ENCODE peak calls at places on chromosome 11, in six cellular contexts. N is K562, O is H1, P is GM12878, Z is HCT116, L is HepG2. K is an unnamed sample.

GRCh38 chr11:108669261-108669660 is 4.4 kb downstream of the DDX10 start:
- DNase-seq in N (no peak), O (no peak), P (no peak), Z (no peak), L (no peak), K (no peak)

GRCh38 chr11:108324587-108324986 is 101.7 kb downstream of the ATM start:
- DNase-seq in N (no peak), O (no peak), P (no peak), Z (no peak), L (no peak), K (no peak)

GRCh38 chr11:8604078-8604723 is 10.2 kb upstream of the STK33 start:
- DNase-seq in N (peak), O (peak), P (no peak), Z (peak), L (peak), K (no peak)

GRCh38 chr11:111624602-111625001 is 22.4 kb downstream of the SIK2 start:
- DNase-seq in N (no peak), O (no peak), P (no peak), Z (no peak), L (peak), K (no peak)

GRCh38 chr11:120586072-120586471 is 74.5 kb downstream of the GRIK4 start:
- DNase-seq in N (no peak), O (no peak), P (no peak), Z (no peak), L (no peak), K (no peak)

GRCh38 chr11:82507288-82507687 is 226.4 kb downstream of the FAM181B start:
- DNase-seq in N (no peak), O (no peak), P (no peak), Z (no peak), L (no peak), K (no peak)

GRCh38 chr11:20676658-20677057 is 7.3 kb downstream of the NELL1 start:
- DNase-seq in N (no peak), O (no peak), P (no peak), Z (no peak), L (no peak), K (no peak)

GRCh38 chr11:57377098-57377497 is 3.9 kb downstream of the PRG3 start:
- DNase-seq in N (no peak), O (no peak), P (no peak), Z (no peak), L (no peak), K (no peak)

GRCh38 chr11:33931032-33931431 is 39.2 kb upstream of the LMO2 start:
- DNase-seq in N (no peak), O (no peak), P (no peak), Z (no peak), L (no peak), K (no peak)

GRCh38 chr11:123195182-123196059 is at the start of gene CLMP:
- DNase-seq in N (no peak), O (peak), P (no peak), Z (no peak), L (no peak), K (no peak)

GRCh38 chr11:9687736-9688494 is 24.0 kb downstream of the SWAP70 start:
- DNase-seq in N (no peak), O (no peak), P (no peak), Z (no peak), L (no peak), K (no peak)

GRCh38 chr11:34792143-34792542 is 124.0 kb downstream of the APIP start:
- DNase-seq in N (peak), O (no peak), P (no peak), Z (no peak), L (no peak), K (no peak)

GRCh38 chr11:113542420-113542819 is 67.2 kb upstream of the DRD2 start:
- DNase-seq in N (no peak), O (no peak), P (no peak), Z (no peak), L (no peak), K (no peak)

DNA sequence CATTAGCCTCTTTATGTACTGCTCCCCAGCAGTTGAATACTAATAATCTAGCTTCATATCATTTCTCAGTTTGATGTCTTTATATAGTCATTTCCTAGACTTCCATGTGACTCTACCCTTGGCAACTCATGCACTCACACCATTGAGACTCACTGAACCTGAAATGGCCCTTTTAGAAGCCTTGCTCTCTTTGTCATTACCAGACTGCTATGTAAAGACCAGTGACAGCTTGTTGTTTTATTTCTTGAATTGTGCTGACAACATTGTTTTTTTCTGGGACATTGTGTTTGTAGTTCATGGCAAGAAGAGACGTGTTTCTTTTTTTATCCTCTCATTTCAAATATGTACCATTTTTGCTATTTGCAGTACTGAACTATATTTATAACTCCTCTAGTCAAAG is 256.5 kb downstream of the CNTN5 start:
- DNase-seq in N (no peak), O (no peak), P (no peak), Z (no peak), L (no peak), K (no peak)
- TF ChIP-seq JUND in N (no peak), O (no peak), P (no peak), Z (no peak), L (no peak), K (no peak)

GRCh38 chr11:116882386-116882785 is 45.0 kb upstream of the APOA1 start:
- DNase-seq in N (no peak), O (no peak), P (no peak), Z (peak), L (no peak), K (no peak)
- TF ChIP-seq JUND in N (no peak), O (no peak), P (no peak), Z (no peak), L (no peak), K (no peak)

DNA sequence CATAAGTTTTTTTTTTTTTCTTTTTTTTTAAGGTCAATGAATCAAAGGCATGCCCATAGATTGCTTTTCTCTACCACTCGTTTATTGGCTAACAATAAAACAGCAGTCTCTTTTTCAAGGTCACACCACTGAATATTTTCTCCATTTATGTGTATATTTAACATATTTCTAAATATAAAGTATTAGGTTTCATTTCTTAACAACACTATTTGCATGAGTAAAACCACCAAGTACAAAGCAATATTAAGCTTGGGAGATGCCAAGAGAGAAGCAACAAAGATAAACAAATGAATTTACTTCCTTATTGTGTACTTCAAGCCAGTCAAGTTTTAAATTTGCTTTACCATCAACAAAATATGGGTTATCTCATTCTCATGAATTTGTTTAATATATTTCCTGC is 708.9 kb upstream of the CCDC179 start:
- DNase-seq in N (no peak), O (no peak), P (no peak), Z (no peak), L (no peak), K (no peak)
- TF ChIP-seq JUND in N (no peak), O (no peak), P (no peak), Z (no peak), L (no peak), K (no peak)

GRCh38 chr11:65476632-65477270 is 22.1 kb upstream of the MALAT1 start:
- DNase-seq in N (no peak), O (no peak), P (no peak), Z (no peak), L (no peak), K (no peak)

GRCh38 chr11:65478411-65479183 is 20.2 kb upstream of the MALAT1 start:
- DNase-seq in N (peak), O (no peak), P (no peak), Z (no peak), L (no peak), K (no peak)

GRCh38 chr11:65482306-65482850 is 16.5 kb upstream of the MALAT1 start:
- DNase-seq in N (no peak), O (no peak), P (no peak), Z (no peak), L (no peak), K (no peak)

GRCh38 chr11:65477271-65478029 is 21.4 kb upstream of the MALAT1 start:
- DNase-seq in N (peak), O (peak), P (no peak), Z (no peak), L (peak), K (peak)

DNA sequence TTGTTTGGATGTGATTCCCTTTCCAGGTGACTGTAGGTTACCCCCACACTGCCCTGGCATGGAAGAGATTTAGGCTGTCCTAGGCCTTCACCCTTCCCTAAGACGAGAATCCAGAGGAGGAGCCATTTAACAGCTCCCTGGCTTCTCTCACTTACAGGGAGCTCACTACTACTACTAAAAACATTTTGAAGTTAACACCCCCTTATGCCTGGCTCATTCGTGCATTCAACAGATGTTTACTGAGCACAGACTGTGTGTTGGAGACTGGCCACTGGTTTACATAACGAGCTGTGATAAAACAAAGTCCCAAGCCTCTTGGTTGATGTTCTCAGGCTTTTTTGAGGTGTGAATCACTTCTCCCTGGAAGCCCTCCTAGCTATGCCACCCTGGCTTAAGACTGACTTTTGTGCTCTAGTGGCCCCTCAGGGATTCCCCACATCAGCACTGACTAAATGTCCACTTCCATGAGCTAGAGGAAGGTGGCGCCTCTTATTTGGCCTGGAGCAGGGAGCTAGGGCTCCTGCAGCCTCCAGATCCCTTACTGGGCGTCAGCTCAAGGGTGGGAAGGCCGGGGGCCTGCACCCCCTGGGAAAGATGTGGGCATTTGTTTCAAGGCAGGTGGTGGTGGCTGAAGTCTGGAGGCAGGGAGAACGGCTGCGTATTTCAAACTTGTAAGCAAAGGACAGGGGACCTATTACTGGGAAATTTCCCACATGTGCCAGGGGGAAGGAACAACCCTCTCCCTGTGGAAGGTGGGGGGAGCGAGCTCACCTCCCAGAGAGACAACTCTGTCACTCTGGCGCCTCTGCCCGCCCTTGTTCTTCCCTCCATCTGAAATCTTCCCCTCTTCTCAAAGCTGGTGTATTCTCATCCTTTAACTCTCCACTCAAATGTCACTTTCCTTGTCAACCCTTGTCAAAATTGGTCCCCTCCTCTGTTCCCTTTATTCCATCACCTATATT is 19.4 kb upstream of the MALAT1 start:
- DNase-seq in N (peak), O (peak), P (no peak), Z (no peak), L (no peak), K (no peak)
- TF ChIP-seq JUND in N (peak), O (no peak), P (no peak), Z (no peak), L (no peak), K (no peak)

GRCh38 chr11:94557992-94558391 is 9.2 kb upstream of the PIWIL4 start:
- DNase-seq in N (no peak), O (no peak), P (no peak), Z (no peak), L (no peak), K (no peak)
- TF ChIP-seq JUND in N (no peak), O (no peak), P (no peak), Z (no peak), L (no peak), K (no peak)

GRCh38 chr11:128530119-128531091 is 57.0 kb downstream of the ETS1 start:
- DNase-seq in N (no peak), O (no peak), P (no peak), Z (no peak), L (no peak), K (no peak)
- TF ChIP-seq JUND in N (no peak), O (no peak), P (no peak), Z (no peak), L (no peak), K (no peak)

GRCh38 chr11:15580056-15580774 is 465.5 kb downstream of the INSC start:
- DNase-seq in N (peak), O (no peak), P (no peak), Z (no peak), L (no peak), K (no peak)
- TF ChIP-seq JUND in N (peak), O (no peak), P (no peak), Z (no peak), L (no peak), K (no peak)

GRCh38 chr11:353315-353857 is 15.9 kb upstream of the B4GALNT4 start:
- DNase-seq in N (peak), O (no peak), P (no peak), Z (no peak), L (peak), K (no peak)
- TF ChIP-seq JUND in N (no peak), O (no peak), P (no peak), Z (no peak), L (no peak), K (no peak)